ENCODE peak calls at places on chromosomes 3 and 15, in eight cellular contexts. D is aorta; T is MM.1S; O is GM23338; E is stomach; Z is epithelial cell of prostate; C is CD4-positive, alpha-beta T cell; N is CD8-positive, alpha-beta memory T cell. K is an unnamed sample.

GRCh38 chr3:31187380-31187779 is 292.9 kb upstream of the GADL1 start:
- DNase-seq in E (no peak), N (no peak), D (no peak), T (no peak), C (no peak), Z (no peak), O (no peak), K (no peak)

GRCh38 chr3:71551286-71551919 is 32.1 kb downstream of the FOXP1 start:
- DNase-seq in D (no peak), O (no peak), E (no peak), N (no peak), C (no peak), Z (no peak), T (no peak), K (no peak)

GRCh38 chr3:14570864-14571263 is 30.7 kb upstream of the GRIP2 start:
- DNase-seq in D (no peak), T (no peak), O (no peak), E (no peak), N (no peak), Z (no peak), C (no peak), K (no peak)

GRCh38 chr3:114361391-114361790 is 67.6 kb downstream of the TIGIT start:
- DNase-seq in O (no peak), D (no peak), Z (no peak), T (no peak), N (no peak), C (no peak), E (no peak), K (no peak)

GRCh38 chr15:96374494-96374893 is 44.0 kb downstream of the NR2F2 start:
- DNase-seq in T (no peak), E (no peak), N (no peak), D (no peak), O (no peak), C (no peak), Z (no peak), K (no peak)

GRCh38 chr15:31027948-31028586 is 36.6 kb upstream of the MTMR10 start:
- DNase-seq in N (no peak), E (no peak), O (peak), T (no peak), D (no peak), Z (no peak), C (no peak), K (no peak)

GRCh38 chr3:124243253-124243859 is 251.4 kb upstream of the ROPN1 start:
- DNase-seq in T (no peak), E (no peak), N (no peak), C (no peak), O (no peak), D (no peak), Z (no peak), K (no peak)

GRCh38 chr15:84846269-84846668 is 29.1 kb downstream of the ALPK3 start:
- DNase-seq in T (no peak), C (no peak), N (no peak), D (no peak), O (no peak), E (no peak), Z (no peak), K (no peak)

GRCh38 chr3:46901061-46901460 is 23.5 kb downstream of the PTH1R start:
- DNase-seq in T (no peak), D (peak), N (no peak), Z (no peak), O (no peak), C (no peak), E (no peak), K (no peak)

GRCh38 chr3:52739725-52740124 is 31.0 kb downstream of the NEK4 start:
- DNase-seq in N (no peak), T (no peak), Z (no peak), D (no peak), E (no peak), O (no peak), C (no peak), K (no peak)

GRCh38 chr3:8503461-8503860 is 1.8 kb downstream of the LMCD1 start:
- DNase-seq in D (no peak), O (no peak), T (no peak), N (no peak), Z (no peak), C (no peak), E (no peak), K (no peak)

GRCh38 chr15:37806808-37807207 is 127.6 kb upstream of the TMCO5A start:
- DNase-seq in O (no peak), Z (no peak), E (no peak), T (no peak), C (no peak), D (no peak), N (no peak), K (no peak)

GRCh38 chr3:77159182-77159581 is 119.3 kb downstream of the ROBO2 start:
- DNase-seq in O (peak), E (no peak), N (no peak), C (no peak), D (no peak), Z (no peak), T (no peak), K (no peak)

GRCh38 chr3:133956333-133956732 is 60.7 kb upstream of the RAB6B start:
- DNase-seq in T (no peak), Z (no peak), O (no peak), E (no peak), D (no peak), N (no peak), C (no peak), K (no peak)

GRCh38 chr3:94612631-94613030 is 549.8 kb downstream of the NSUN3 start:
- DNase-seq in O (no peak), E (no peak), D (no peak), T (no peak), Z (no peak), C (no peak), N (no peak), K (no peak)

GRCh38 chr3:148075829-148076716 is 621.6 kb upstream of the AGTR1 start:
- DNase-seq in T (peak), O (peak), N (no peak), C (no peak), D (no peak), E (no peak), Z (no peak), K (peak)

GRCh38 chr3:20573175-20573574 is 387.2 kb upstream of the SGO1 start:
- DNase-seq in N (no peak), E (no peak), O (no peak), T (no peak), D (no peak), C (no peak), Z (no peak), K (no peak)

GRCh38 chr15:87369269-87369668 is 887.3 kb downstream of the NTRK3 start:
- DNase-seq in Z (no peak), T (no peak), C (no peak), E (no peak), N (no peak), O (no peak), D (no peak), K (no peak)

GRCh38 chr15:87365221-87365620 is 891.3 kb downstream of the NTRK3 start:
- DNase-seq in D (no peak), O (no peak), T (no peak), C (no peak), Z (no peak), N (no peak), E (no peak), K (no peak)

GRCh38 chr15:87362531-87362930 is 894.0 kb downstream of the NTRK3 start:
- DNase-seq in T (no peak), N (no peak), Z (no peak), D (no peak), E (no peak), O (no peak), C (no peak), K (no peak)

DNA sequence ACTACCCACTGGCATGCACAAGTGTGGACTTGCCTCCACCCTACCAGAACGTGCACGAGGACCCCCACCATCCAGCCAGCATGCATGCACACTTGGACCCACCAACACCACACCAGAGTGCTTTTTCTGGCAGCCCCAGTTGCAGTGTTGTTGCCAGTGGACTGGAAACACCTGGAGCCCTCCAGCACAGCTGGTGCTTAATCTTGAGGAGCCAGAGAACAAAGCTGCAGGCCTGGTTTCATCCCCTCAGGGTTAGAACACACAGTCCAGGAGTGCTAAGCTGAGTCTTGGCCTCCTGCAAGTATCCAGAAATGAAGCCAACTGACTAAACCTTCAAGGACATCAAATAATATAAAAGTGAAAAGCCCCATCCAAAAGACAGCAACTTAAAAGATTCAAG is 888.0 kb downstream of the NTRK3 start:
- DNase-seq in O (no peak), T (no peak), E (no peak), C (no peak), N (no peak), Z (no peak), D (no peak), K (no peak)
- H3K27ac ChIP-seq in O (no peak), T (no peak), E (no peak), C (no peak), N (no peak), Z (peak), D (no peak), K (no peak)

GRCh38 chr15:56940388-56940787 is 21.9 kb downstream of the TCF12 start:
- DNase-seq in Z (no peak), C (no peak), T (no peak), D (no peak), N (no peak), E (no peak), O (no peak), K (no peak)
- H3K27ac ChIP-seq in Z (no peak), C (no peak), T (no peak), D (no peak), N (no peak), E (no peak), O (no peak), K (peak)

GRCh38 chr3:65961733-65962132 is 77.0 kb downstream of the MAGI1 start:
- DNase-seq in Z (no peak), N (no peak), E (no peak), T (no peak), C (no peak), D (no peak), O (no peak), K (no peak)
- H3K27ac ChIP-seq in Z (no peak), N (no peak), E (peak), T (no peak), C (no peak), D (no peak), O (no peak), K (no peak)

GRCh38 chr15:40106203-40107161 is 2.2 kb downstream of the BMF start:
- DNase-seq in T (peak), Z (peak), E (peak), N (no peak), O (peak), C (no peak), D (peak), K (peak)
- H3K27ac ChIP-seq in T (peak), Z (peak), E (peak), N (peak), O (peak), C (no peak), D (no peak), K (no peak)

GRCh38 chr15:57215371-57215770 is 160.9 kb upstream of the CGNL1 start:
- DNase-seq in T (no peak), N (no peak), O (no peak), E (no peak), Z (no peak), D (no peak), C (no peak), K (no peak)

GRCh38 chr15:57218826-57219576 is 157.3 kb upstream of the CGNL1 start:
- DNase-seq in N (no peak), Z (no peak), O (peak), T (no peak), D (no peak), C (no peak), E (no peak), K (no peak)

GRCh38 chr15:57217716-57218598 is 158.3 kb upstream of the CGNL1 start:
- DNase-seq in Z (no peak), E (no peak), N (no peak), D (no peak), T (no peak), O (no peak), C (no peak), K (no peak)

GRCh38 chr15:57213783-57214366 is 162.4 kb upstream of the CGNL1 start:
- DNase-seq in T (peak), E (no peak), N (no peak), Z (no peak), O (no peak), D (no peak), C (no peak), K (no peak)

GRCh38 chr15:57216288-57216687 is 160.0 kb upstream of the CGNL1 start:
- DNase-seq in Z (peak), T (no peak), O (no peak), C (no peak), N (no peak), E (no peak), D (no peak), K (no peak)
- H3K27ac ChIP-seq in Z (peak), T (no peak), O (peak), C (no peak), N (no peak), E (peak), D (no peak), K (no peak)

DNA sequence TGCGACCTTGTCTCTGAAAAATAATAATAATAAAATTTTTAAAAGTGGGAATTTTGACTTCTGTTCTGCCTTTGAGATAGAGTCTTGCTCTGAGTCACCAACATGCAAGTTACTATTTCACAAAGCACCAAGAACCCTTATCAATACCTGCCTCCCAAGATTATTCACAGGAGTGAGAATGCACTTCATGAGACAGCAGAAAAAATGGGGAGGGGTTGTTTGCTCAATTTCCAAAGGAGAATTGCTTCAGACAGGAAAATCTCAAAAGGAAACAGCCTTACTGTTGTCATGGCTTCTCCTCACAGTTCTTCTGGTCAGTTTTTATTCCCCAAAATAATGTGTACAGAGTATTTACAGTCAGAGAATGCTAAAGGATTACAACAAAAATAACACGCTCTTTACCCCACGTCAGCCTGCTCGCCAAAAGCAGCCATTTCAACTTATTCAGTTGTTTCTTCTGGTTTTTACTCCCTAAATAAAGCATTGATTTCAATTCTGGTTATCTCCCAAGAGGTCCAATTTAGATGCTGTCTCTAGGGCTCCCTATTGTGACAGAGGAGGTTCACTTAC is 89.0 kb downstream of the PPCDC start:
- DNase-seq in E (no peak), O (no peak), T (no peak), C (no peak), Z (no peak), N (no peak), D (no peak), K (no peak)
- H3K27ac ChIP-seq in E (no peak), O (no peak), T (peak), C (no peak), Z (no peak), N (peak), D (no peak), K (no peak)

GRCh38 chr15:28004143-28005003 is 94.7 kb downstream of the OCA2 start:
- DNase-seq in E (no peak), Z (no peak), D (no peak), C (no peak), T (no peak), N (no peak), O (no peak), K (no peak)

GRCh38 chr15:28003302-28004037 is 95.6 kb downstream of the OCA2 start:
- DNase-seq in O (no peak), Z (no peak), C (no peak), D (no peak), E (no peak), T (no peak), N (no peak), K (no peak)

GRCh38 chr15:28001641-28002040 is 97.5 kb downstream of the OCA2 start:
- DNase-seq in D (no peak), T (no peak), Z (no peak), O (no peak), C (no peak), N (no peak), E (no peak), K (no peak)

GRCh38 chr15:28002867-28003266 is 96.2 kb downstream of the OCA2 start:
- DNase-seq in D (no peak), E (no peak), O (no peak), T (no peak), Z (no peak), C (no peak), N (no peak), K (no peak)

GRCh38 chr15:28002136-28002861 is 96.8 kb downstream of the OCA2 start:
- DNase-seq in D (no peak), T (no peak), N (no peak), C (no peak), E (no peak), Z (no peak), O (no peak), K (no peak)
- H3K27ac ChIP-seq in D (no peak), T (no peak), N (no peak), C (no peak), E (no peak), Z (no peak), O (no peak), K (no peak)

GRCh38 chr3:45592830-45593707 is 1.5 kb upstream of the LIMD1 start:
- DNase-seq in T (peak), Z (peak), C (peak), N (peak), E (peak), D (peak), O (peak), K (peak)
- H3K27ac ChIP-seq in T (peak), Z (peak), C (peak), N (peak), E (peak), D (peak), O (peak), K (peak)

DNA sequence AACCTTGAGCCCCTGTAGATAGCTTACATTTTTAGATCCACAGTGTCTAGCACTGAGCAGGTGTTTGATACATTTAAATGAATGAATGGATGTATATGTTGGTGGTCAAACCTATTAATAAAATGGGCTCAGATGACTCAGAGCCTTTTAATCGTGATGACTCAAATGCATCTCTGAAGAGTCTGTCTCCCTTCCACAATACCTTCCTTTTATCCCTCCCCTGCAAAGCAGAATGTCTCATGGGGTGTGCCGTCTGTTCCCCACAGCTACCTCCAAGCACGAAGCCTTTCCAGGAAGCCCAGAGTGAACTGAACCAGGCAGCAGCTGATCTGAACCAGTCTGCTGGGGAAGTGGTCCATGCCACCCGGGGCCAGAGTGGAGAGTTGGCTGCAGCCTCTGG is 303.5 kb upstream of the TPM1 start:
- DNase-seq in D (no peak), Z (peak), N (no peak), E (no peak), O (no peak), C (no peak), T (no peak), K (no peak)
- H3K27ac ChIP-seq in D (no peak), Z (peak), N (no peak), E (no peak), O (no peak), C (no peak), T (no peak), K (peak)

DNA sequence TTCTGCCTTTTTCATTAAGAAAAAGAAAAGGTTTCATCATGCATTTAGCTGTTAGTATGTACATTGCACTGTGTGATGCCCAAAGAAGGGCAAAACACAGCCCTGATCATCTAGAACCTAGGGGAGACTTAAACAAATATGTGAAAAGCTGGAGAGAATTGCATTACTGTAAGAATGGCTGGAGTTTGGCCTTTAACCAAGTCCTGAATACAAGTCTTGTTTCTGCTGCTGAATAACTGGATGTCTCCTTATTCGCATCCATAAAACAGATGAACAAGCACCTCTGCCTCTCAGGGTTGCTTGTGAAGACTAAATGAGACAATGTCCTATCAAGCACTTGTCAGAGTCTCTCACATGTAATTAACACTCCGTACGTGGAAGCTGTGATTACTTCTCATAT is 233.4 kb upstream of the LRTM1 start:
- DNase-seq in T (no peak), C (no peak), D (no peak), N (no peak), O (no peak), Z (no peak), E (no peak), K (no peak)
- H3K27ac ChIP-seq in T (no peak), C (no peak), D (no peak), N (no peak), O (no peak), Z (no peak), E (no peak), K (no peak)

K was measured in substantia nigra.